ENCODE peak calls at places on chromosomes 12 and 14, in four cellular contexts. One of them, this sample, is unnamed.
A peak's percentile ranks its signal among the peaks of the same experiment; 100 is the strongest.

GRCh38 chr12:9798008-9798619 is 29.2 kb upstream of the KLRF1 start:
- DNase-seq in H1: peak; percentile 43
- DNase-seq in GM12878: peak; percentile 85
- DNase-seq in HepG2: peak; percentile 41
- DNase-seq in this sample: peak; percentile 97

GRCh38 chr12:92403210-92404175 is 257.8 kb upstream of the BTG1 start:
- DNase-seq in H1: no peak
- DNase-seq in GM12878: peak; percentile 98
- DNase-seq in HepG2: no peak
- DNase-seq in this sample: no peak

GRCh38 chr12:39112064-39112463 is 206.7 kb upstream of the CPNE8 start:
- DNase-seq in H1: no peak
- DNase-seq in GM12878: no peak
- DNase-seq in HepG2: no peak
- DNase-seq in this sample: no peak

GRCh38 chr12:118981285-118982201 is at the start of gene SRRM4:
- DNase-seq in H1: peak; percentile 73
- DNase-seq in GM12878: no peak
- DNase-seq in HepG2: no peak
- DNase-seq in this sample: peak; percentile 92

GRCh38 chr14:100531591-100532121 is 55.6 kb downstream of the BEGAIN start:
- DNase-seq in H1: no peak
- DNase-seq in GM12878: no peak
- DNase-seq in HepG2: no peak
- DNase-seq in this sample: no peak

GRCh38 chr14:81435578-81436295 is 35.6 kb upstream of the STON2 start:
- DNase-seq in H1: no peak
- DNase-seq in GM12878: no peak
- DNase-seq in HepG2: peak; percentile 55
- DNase-seq in this sample: no peak

GRCh38 chr14:22986508-22987054 is 4.2 kb upstream of the AJUBA start:
- DNase-seq in H1: no peak
- DNase-seq in GM12878: no peak
- DNase-seq in HepG2: peak; percentile 93
- DNase-seq in this sample: peak; percentile 80

GRCh38 chr12:68507657-68508056 is 103.0 kb upstream of the RAP1B start:
- DNase-seq in H1: no peak
- DNase-seq in GM12878: no peak
- DNase-seq in HepG2: no peak
- DNase-seq in this sample: no peak

GRCh38 chr12:19688489-19688888 is 249.2 kb downstream of the AEBP2 start:
- DNase-seq in H1: no peak
- DNase-seq in GM12878: no peak
- DNase-seq in HepG2: no peak
- DNase-seq in this sample: no peak

GRCh38 chr14:35975814-35976213 is 149.7 kb downstream of the BRMS1L start:
- DNase-seq in H1: no peak
- DNase-seq in GM12878: no peak
- DNase-seq in HepG2: no peak
- DNase-seq in this sample: no peak

GRCh38 chr14:105481886-105482454 is 4.7 kb upstream of the CRIP1 start:
- DNase-seq in H1: no peak
- DNase-seq in GM12878: peak; percentile 62
- DNase-seq in HepG2: peak; percentile 93
- DNase-seq in this sample: peak; percentile 78

GRCh38 chr12:100311317-100311716 is 44.3 kb downstream of the SCYL2 start:
- DNase-seq in H1: no peak
- DNase-seq in GM12878: no peak
- DNase-seq in HepG2: no peak
- DNase-seq in this sample: no peak
- H3K4me3 ChIP-seq in H1: no peak overlapping the region
- H3K4me3 ChIP-seq in GM12878: no peak overlapping the region
- H3K4me3 ChIP-seq in HepG2: no peak overlapping the region
- H3K4me3 ChIP-seq in this sample: no peak overlapping the region

GRCh38 chr12:124767075-124767821 is 96.4 kb downstream of the SCARB1 start:
- DNase-seq in H1: no peak
- DNase-seq in GM12878: peak; percentile 67
- DNase-seq in HepG2: peak; percentile 62
- DNase-seq in this sample: peak; percentile 69
- TF ChIP-seq SUZ12 in H1: no peak
- TF ChIP-seq SUZ12 in GM12878: no peak
- TF ChIP-seq SUZ12 in HepG2: no peak
- TF ChIP-seq SUZ12 in this sample: no peak

GRCh38 chr12:53793221-53793620 is 41.4 kb upstream of the CISTR start:
- DNase-seq in H1: no peak
- DNase-seq in GM12878: no peak
- DNase-seq in HepG2: no peak
- DNase-seq in this sample: no peak

GRCh38 chr12:53789570-53789969 is 37.8 kb upstream of the CISTR start:
- DNase-seq in H1: no peak
- DNase-seq in GM12878: no peak
- DNase-seq in HepG2: no peak
- DNase-seq in this sample: no peak

GRCh38 chr12:53795927-53796326 is 44.1 kb upstream of the CISTR start:
- DNase-seq in H1: no peak
- DNase-seq in GM12878: no peak
- DNase-seq in HepG2: no peak
- DNase-seq in this sample: no peak

GRCh38 chr12:53788892-53789291 is 37.1 kb upstream of the CISTR start:
- DNase-seq in H1: no peak
- DNase-seq in GM12878: no peak
- DNase-seq in HepG2: no peak
- DNase-seq in this sample: no peak

GRCh38 chr12:53791735-53792326 is 40.1 kb upstream of the CISTR start:
- DNase-seq in H1: peak; percentile 2
- DNase-seq in GM12878: no peak
- DNase-seq in HepG2: no peak
- DNase-seq in this sample: no peak
- TF ChIP-seq YY1 in H1: no peak
- TF ChIP-seq YY1 in GM12878: no peak
- TF ChIP-seq YY1 in HepG2: no peak
- TF ChIP-seq YY1 in this sample: no peak

GRCh38 chr12:52661668-52662067 is 9.7 kb upstream of the KRT2 start:
- DNase-seq in H1: no peak
- DNase-seq in GM12878: no peak
- DNase-seq in HepG2: no peak
- DNase-seq in this sample: no peak

GRCh38 chr12:52660934-52661333 is 8.9 kb upstream of the KRT2 start:
- DNase-seq in H1: no peak
- DNase-seq in GM12878: no peak
- DNase-seq in HepG2: no peak
- DNase-seq in this sample: no peak

GRCh38 chr12:52659395-52659794 is 7.4 kb upstream of the KRT2 start:
- DNase-seq in H1: no peak
- DNase-seq in GM12878: no peak
- DNase-seq in HepG2: no peak
- DNase-seq in this sample: no peak

GRCh38 chr12:52662093-52663006 is 10.3 kb upstream of the KRT2 start:
- DNase-seq in H1: no peak
- DNase-seq in GM12878: no peak
- DNase-seq in HepG2: no peak
- DNase-seq in this sample: no peak

GRCh38 chr12:52663420-52663819 is 11.4 kb upstream of the KRT2 start:
- DNase-seq in H1: no peak
- DNase-seq in GM12878: no peak
- DNase-seq in HepG2: no peak
- DNase-seq in this sample: no peak
- H3K4me3 ChIP-seq in H1: no peak overlapping the region
- H3K4me3 ChIP-seq in GM12878: no peak overlapping the region
- H3K4me3 ChIP-seq in HepG2: no peak overlapping the region
- H3K4me3 ChIP-seq in this sample: no peak overlapping the region

DNA sequence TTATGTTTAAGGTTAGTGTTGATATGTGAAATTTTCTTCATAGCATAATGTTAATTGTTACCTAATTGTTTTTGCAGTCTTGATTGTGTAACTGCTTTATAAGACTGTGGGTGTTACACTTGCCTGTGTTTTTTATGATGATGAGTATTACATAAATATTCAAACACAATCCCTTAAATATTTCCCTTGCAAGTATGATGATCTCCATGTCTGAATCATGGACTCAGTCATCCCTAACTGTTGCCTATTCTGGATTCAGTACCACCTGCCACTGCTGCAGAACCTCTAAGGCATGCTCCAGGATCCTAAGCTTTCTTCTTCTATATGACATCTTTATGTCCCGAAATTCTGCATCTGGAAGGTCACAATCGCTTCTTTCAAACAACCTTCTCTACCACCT is 246.3 kb upstream of the CLEC14A start:
- DNase-seq in H1: no peak
- DNase-seq in GM12878: no peak
- DNase-seq in HepG2: no peak
- DNase-seq in this sample: no peak
- TF ChIP-seq SUZ12 in H1: no peak
- TF ChIP-seq SUZ12 in GM12878: no peak
- TF ChIP-seq SUZ12 in HepG2: no peak
- TF ChIP-seq SUZ12 in this sample: no peak

DNA sequence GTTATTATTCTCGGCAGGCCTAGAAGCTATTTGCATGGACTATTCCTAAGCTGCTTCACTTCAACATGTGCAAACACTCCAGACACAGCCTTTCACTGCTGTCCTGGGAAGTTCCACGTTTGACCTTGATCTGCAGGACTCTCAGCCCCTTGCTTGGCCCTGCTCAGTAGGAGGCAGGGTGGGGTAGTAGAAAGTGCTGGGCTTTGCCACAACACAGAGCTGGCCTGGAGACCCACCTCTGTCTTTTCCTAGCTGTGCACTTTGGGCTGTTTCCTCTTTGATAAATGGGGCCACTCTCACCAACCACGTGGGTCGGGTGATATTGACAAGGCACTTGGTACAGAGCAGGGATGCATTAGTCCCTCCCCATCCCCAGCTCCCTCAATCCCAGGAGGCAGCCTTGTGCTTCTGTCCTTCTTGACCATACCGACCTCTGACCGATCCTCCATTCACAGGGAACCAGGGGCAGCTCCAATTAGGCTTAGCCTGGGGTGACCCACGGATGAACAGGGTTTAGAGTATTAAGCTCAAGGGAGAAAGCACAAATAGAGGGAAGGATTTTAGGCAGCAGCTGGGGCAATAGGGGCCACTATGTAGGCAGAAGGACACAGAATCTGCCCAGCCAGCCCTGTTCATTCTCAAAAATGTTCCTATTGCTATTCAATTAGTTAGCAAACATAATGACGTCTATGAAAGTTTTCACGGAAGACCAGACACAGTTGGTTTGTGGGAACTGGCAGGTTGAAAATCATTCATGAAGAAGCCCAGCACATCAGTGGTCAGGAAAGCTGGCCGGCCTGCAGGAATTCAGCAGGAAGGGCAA is 63.3 kb downstream of the SYNE3 start:
- DNase-seq in H1: no peak
- DNase-seq in GM12878: no peak
- DNase-seq in HepG2: peak; percentile 74
- DNase-seq in this sample: no peak
- TF ChIP-seq YY1 in H1: no peak
- TF ChIP-seq YY1 in GM12878: no peak
- TF ChIP-seq YY1 in HepG2: no peak
- TF ChIP-seq YY1 in this sample: no peak

DNA sequence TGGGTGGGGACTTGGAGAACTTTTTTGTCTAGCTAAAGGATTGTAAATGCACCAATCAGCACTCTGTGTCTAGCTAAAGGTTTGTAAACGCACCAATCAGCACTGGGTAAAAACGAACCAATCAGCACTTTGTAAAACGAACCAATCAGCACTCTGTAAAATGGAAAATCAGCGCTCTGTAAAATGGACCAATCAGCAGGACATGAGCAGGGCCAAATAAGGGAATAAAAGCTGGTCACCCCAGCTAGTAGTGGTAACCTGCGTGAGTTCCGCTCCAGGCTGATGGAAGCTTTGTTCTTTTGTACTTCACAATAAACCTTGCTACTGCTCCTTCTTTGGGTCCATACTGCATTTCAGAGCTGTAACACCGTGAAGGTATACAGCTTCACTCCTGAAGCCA is 1.6 kb upstream of the ACOT2 start:
- DNase-seq in H1: no peak
- DNase-seq in GM12878: no peak
- DNase-seq in HepG2: peak; percentile 7
- DNase-seq in this sample: no peak
- H3K4me3 ChIP-seq in H1: no peak overlapping the region
- H3K4me3 ChIP-seq in GM12878: no peak overlapping the region
- H3K4me3 ChIP-seq in HepG2: peak overlapping the region; percentile 63
- H3K4me3 ChIP-seq in this sample: no peak overlapping the region

GRCh38 chr12:54413284-54414190 is 5.5 kb downstream of the ITGA5 start:
- DNase-seq in H1: no peak
- DNase-seq in GM12878: no peak
- DNase-seq in HepG2: no peak
- DNase-seq in this sample: no peak
- TF ChIP-seq SUZ12 in H1: no peak
- TF ChIP-seq SUZ12 in GM12878: no peak
- TF ChIP-seq SUZ12 in HepG2: no peak
- TF ChIP-seq SUZ12 in this sample: no peak

This sample was measured in NT2/D1.